ENCODE peak calls at places on chromosomes 4 and X, in nine cellular contexts. R is omental fat pad, A is Karpas-422, J is NCI-H526, U is C1 segment of cervical spinal cord, P is GDM1, S is left cardiac atrium, Y is RWPE1, B is naive B cell. N is an unnamed sample.

GRCh38 chrX:119583431-119584059 is 9.2 kb downstream of the UBE2A start:
- DNase-seq in R (no peak), A (no peak), J (no peak), U (no peak), P (no peak), S (no peak), Y (no peak), B (no peak), N (no peak)

GRCh38 chr4:119026662-119027444 is 108.8 kb upstream of the MYOZ2 start:
- DNase-seq in R (no peak), A (no peak), J (no peak), U (no peak), P (no peak), S (no peak), Y (no peak), B (no peak), N (no peak)

GRCh38 chr4:98845960-98846359 is 83.0 kb downstream of the EIF4E start:
- DNase-seq in R (no peak), A (no peak), J (no peak), U (no peak), P (no peak), S (no peak), Y (no peak), B (no peak), N (no peak)

GRCh38 chr4:109184421-109184956 is 118.0 kb downstream of the COL25A1 start:
- DNase-seq in R (no peak), A (no peak), J (no peak), U (no peak), P (no peak), S (peak; percentile 42), Y (no peak), B (no peak), N (peak; percentile 47)

GRCh38 chr4:94534401-94535312 is 82.9 kb downstream of the PDLIM5 start:
- DNase-seq in R (no peak), A (peak; percentile 74), J (peak; percentile 1), U (no peak), P (peak; percentile 2), S (no peak), Y (no peak), B (peak; percentile 9), N (no peak)

GRCh38 chr4:88630756-88631155 is 38.5 kb downstream of the HERC3 start:
- DNase-seq in R (no peak), A (no peak), J (no peak), U (no peak), P (no peak), S (no peak), Y (peak; percentile 65), B (no peak), N (peak; percentile 78)

GRCh38 chr4:5742388-5742787 is 31.4 kb downstream of the EVC start:
- DNase-seq in R (no peak), A (no peak), J (no peak), U (no peak), P (no peak), S (no peak), Y (no peak), B (no peak), N (no peak)

GRCh38 chrX:44223150-44223549 is 120.3 kb downstream of the EFHC2 start:
- DNase-seq in R (no peak), A (no peak), J (no peak), U (no peak), P (no peak), S (no peak), Y (peak; percentile 45), B (no peak), N (peak; percentile 77)

GRCh38 chr4:164807611-164808010 is 53.7 kb downstream of the SMIM31 start:
- DNase-seq in R (no peak), A (no peak), J (no peak), U (no peak), P (no peak), S (no peak), Y (no peak), B (no peak), N (peak; percentile 79)

GRCh38 chr4:38382492-38382891 is 281.5 kb upstream of the KLF3 start:
- DNase-seq in R (no peak), A (no peak), J (peak; percentile 3), U (no peak), P (no peak), S (no peak), Y (no peak), B (no peak), N (no peak)

GRCh38 chrX:30635630-30636029 is 17.6 kb upstream of the GK start:
- DNase-seq in R (no peak), A (peak; percentile 70), J (peak; percentile 26), U (no peak), P (no peak), S (no peak), Y (no peak), B (no peak), N (no peak)

GRCh38 chr4:80365928-80366327 is 30.4 kb downstream of the CFAP299 start:
- DNase-seq in R (no peak), A (peak; percentile 67), J (peak; percentile 54), U (no peak), P (peak; percentile 28), S (no peak), Y (peak; percentile 70), B (peak; percentile 52), N (peak; percentile 78)